ENCODE peak calls at places on chromosome 9, in six cellular contexts. Q is GM12892, O is HCT116, E is GM23338, T is stomach, M is H1. Z is an unnamed sample.

GRCh38 chr9:107683566-107683965 is 194.0 kb upstream of the KLF4 start:
- DNase-seq in E (no peak), M (no peak), Q (no peak), O (no peak), T (no peak), Z (no peak)

GRCh38 chr9:107447834-107448233 is 41.7 kb downstream of the KLF4 start:
- DNase-seq in T (no peak), M (no peak), O (no peak), E (no peak), Q (no peak), Z (no peak)

GRCh38 chr9:108142142-108142503 is 652.6 kb upstream of the KLF4 start:
- DNase-seq in O (no peak), M (no peak), T (no peak), Q (no peak), E (no peak), Z (no peak)

GRCh38 chr9:20271107-20271506 is 351.2 kb downstream of the MLLT3 start:
- DNase-seq in E (no peak), O (no peak), Q (no peak), M (no peak), T (no peak), Z (no peak)

GRCh38 chr9:107711528-107711927 is 222.0 kb upstream of the KLF4 start:
- DNase-seq in M (no peak), T (no peak), Q (no peak), O (peak), E (no peak), Z (no peak)

GRCh38 chr9:132350861-132351315 is 3.9 kb downstream of the SETX start:
- DNase-seq in M (no peak), O (no peak), T (no peak), E (no peak), Q (no peak), Z (no peak)

GRCh38 chr9:15982182-15982581 is 429.3 kb downstream of the CCDC171 start:
- DNase-seq in T (no peak), O (no peak), E (no peak), Q (no peak), M (no peak), Z (no peak)

GRCh38 chr9:93673271-93673843 is 97.0 kb downstream of the PHF2 start:
- DNase-seq in T (peak), O (no peak), Q (peak), E (no peak), M (no peak), Z (no peak)

GRCh38 chr9:38371495-38371894 is 21.0 kb upstream of the ALDH1B1 start:
- DNase-seq in M (no peak), O (peak), T (peak), E (no peak), Q (peak), Z (no peak)

GRCh38 chr9:114448706-114449105 is 56.6 kb downstream of the WHRN start:
- DNase-seq in E (no peak), Q (no peak), T (no peak), M (no peak), O (no peak), Z (no peak)

GRCh38 chr9:123457586-123457985 is 101.6 kb downstream of the CRB2 start:
- DNase-seq in Q (no peak), T (no peak), O (no peak), M (no peak), E (peak), Z (no peak)

GRCh38 chr9:95316794-95317118 is 753 bp downstream of the FANCC start:
- DNase-seq in T (peak), O (peak), Q (peak), M (peak), E (peak), Z (peak)

GRCh38 chr9:129885018-129885669 is 49.9 kb downstream of the USP20 start:
- DNase-seq in E (peak), O (no peak), T (peak), Q (no peak), M (no peak), Z (no peak)

GRCh38 chr9:116380496-116380995 is 227.0 kb downstream of the PAPPA start:
- DNase-seq in E (no peak), T (no peak), Q (no peak), O (no peak), M (no peak), Z (no peak)

GRCh38 chr9:107044872-107045271 is 181.9 kb downstream of the ZNF462 start:
- DNase-seq in Q (no peak), T (no peak), O (no peak), M (no peak), E (peak), Z (no peak)

GRCh38 chr9:69548676-69549075 is 123.5 kb downstream of the APBA1 start:
- DNase-seq in Q (no peak), O (no peak), T (no peak), E (no peak), M (no peak), Z (no peak)

GRCh38 chr9:37550781-37551180 is 25.4 kb downstream of the FBXO10 start:
- DNase-seq in O (no peak), M (no peak), Q (no peak), T (no peak), E (no peak), Z (no peak)

GRCh38 chr9:121835581-121836381 is 184.3 kb downstream of the DAB2IP start:
- DNase-seq in E (no peak), M (no peak), O (no peak), Q (no peak), T (peak), Z (no peak)

GRCh38 chr9:133784731-133785561 is 46.8 kb upstream of the SARDH start:
- DNase-seq in Q (no peak), M (no peak), O (no peak), E (no peak), T (no peak), Z (no peak)

GRCh38 chr9:4048441-4048840 is 251.4 kb downstream of the GLIS3 start:
- DNase-seq in M (no peak), O (no peak), T (no peak), Q (no peak), E (peak), Z (no peak)

GRCh38 chr9:95443301-95443700 is 73.5 kb downstream of the PTCH1 start:
- DNase-seq in Q (no peak), M (no peak), T (no peak), O (no peak), E (no peak), Z (no peak)

GRCh38 chr9:114366334-114367128 is 21.3 kb downstream of the AKNA start:
- DNase-seq in T (no peak), E (no peak), Q (no peak), M (no peak), O (no peak), Z (no peak)

GRCh38 chr9:76884823-76885222 is 21.1 kb downstream of the PRUNE2 start:
- DNase-seq in E (no peak), M (no peak), O (no peak), Q (no peak), T (no peak), Z (no peak)

GRCh38 chr9:115117999-115118470 is at the start of gene TNC:
- DNase-seq in M (no peak), E (peak), O (no peak), T (peak), Q (no peak), Z (no peak)

GRCh38 chr9:2260401-2261306 is 245.5 kb downstream of the SMARCA2 start:
- DNase-seq in M (no peak), T (peak), Q (no peak), O (peak), E (no peak), Z (no peak)

GRCh38 chr9:92668746-92669526 is 995 bp downstream of the IPPK start:
- DNase-seq in T (no peak), O (no peak), Q (no peak), E (peak), M (no peak), Z (no peak)

GRCh38 chr9:99231708-99232107 is 9.6 kb downstream of the SEC61B start:
- DNase-seq in E (peak), O (no peak), T (no peak), Q (no peak), M (no peak), Z (no peak)

GRCh38 chr9:37514999-37515398 is 29.3 kb downstream of the POLR1E start:
- DNase-seq in Q (no peak), O (no peak), T (no peak), E (no peak), M (no peak), Z (no peak)

GRCh38 chr9:114174876-114175771 is 19.8 kb downstream of the COL27A1 start:
- DNase-seq in O (no peak), E (no peak), M (no peak), Q (no peak), T (no peak), Z (no peak)

GRCh38 chr9:132798817-132799790 is 79.0 kb downstream of the AK8 start:
- DNase-seq in M (no peak), T (peak), O (no peak), E (peak), Q (no peak), Z (no peak)

GRCh38 chr9:80157561-80157983 is 585.8 kb downstream of the TLE4 start:
- DNase-seq in E (no peak), Q (no peak), O (no peak), T (no peak), M (no peak), Z (no peak)
- TF ChIP-seq POLR2AphosphoS5 in E (no peak), Q (no peak), O (no peak), T (no peak), M (no peak), Z (no peak)

DNA sequence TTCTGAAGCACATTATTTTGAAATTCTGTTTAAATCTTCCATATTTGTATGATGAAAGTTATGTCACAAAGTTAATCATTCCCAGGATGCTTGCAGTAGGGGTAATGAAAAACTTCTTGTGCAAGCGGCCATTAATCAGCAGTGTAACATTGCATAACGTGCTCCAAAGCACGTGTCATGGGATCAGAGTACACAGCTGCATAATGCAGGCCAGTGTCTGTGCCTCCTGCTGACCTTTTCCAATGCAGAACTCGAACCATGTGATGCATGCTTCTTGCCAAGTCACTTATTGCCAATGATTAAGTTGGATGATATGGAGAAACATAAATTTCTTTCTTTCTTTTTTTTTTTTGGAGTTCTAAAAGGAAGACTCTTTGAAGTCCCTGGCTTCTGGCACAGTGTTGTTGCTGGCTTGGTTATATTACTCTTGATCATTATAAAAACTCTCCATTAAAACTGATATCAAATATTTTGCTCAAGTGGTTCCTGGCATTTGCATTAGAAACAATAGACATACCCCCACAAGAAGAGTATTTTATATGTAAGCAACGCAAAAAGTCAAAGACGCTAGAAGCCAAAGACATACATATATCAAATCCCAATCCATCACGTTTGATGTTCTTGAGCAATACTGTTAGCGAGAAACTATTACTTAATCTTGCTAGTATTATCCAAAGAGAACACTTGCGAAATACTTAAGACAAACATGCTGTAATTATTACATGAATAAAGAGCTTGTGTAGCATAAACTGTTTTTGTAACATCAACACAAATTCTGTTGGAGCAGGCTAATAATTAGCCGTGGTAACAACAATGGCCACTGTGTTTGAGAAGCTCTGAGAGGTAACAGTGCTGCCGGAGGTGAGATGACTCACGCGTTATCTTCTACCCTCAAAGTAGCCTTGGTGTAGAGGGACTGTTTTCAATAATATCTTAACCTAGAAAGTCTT is 164.2 kb downstream of the AUH start:
- DNase-seq in E (peak), O (peak), M (no peak), Q (no peak), T (peak), Z (no peak)
- TF ChIP-seq POLR2AphosphoS5 in E (no peak), O (peak), M (no peak), Q (no peak), T (peak), Z (no peak)

DNA sequence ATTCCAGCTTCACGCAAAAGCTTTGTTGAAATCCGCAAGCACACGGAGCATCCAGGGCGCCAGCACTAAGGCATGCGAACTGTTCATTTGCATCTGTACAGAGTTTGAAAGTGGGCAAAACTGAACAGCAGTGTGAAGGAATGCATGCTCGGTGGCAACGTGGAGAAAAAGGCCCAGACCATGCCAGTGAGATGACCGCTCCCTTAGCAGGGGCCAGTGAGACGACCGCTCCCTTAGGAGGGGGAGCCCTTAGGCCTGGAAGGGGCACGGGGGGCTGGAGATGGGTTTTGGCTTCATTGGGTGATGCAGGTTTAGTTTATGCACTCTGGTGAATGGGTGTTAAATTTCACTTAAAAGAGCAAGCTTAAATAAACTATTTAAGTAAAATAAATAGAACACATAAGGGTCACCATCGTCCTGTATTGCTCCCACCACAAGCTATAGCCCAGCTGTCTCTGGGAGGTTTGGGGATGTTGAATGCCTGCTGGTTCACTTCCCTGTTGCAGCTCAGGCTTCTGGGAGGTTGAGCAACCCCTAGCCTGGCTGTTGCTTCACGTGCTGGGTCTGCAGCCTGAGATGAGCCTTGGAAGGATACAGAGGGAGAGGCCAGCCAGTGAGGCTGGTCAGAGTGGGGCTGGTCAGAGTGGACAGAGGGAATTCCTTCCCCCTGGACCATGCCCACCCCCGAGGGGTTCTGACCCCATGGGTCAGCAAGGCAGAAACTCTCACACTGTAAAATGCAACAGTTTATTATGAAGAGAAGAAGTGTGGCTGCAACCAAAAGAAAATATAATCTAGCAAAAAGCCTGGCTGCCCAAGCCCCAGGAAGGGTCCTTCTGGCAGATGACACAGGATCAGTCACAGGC is 4.6 kb upstream of the FCN1 start:
- DNase-seq in M (no peak), T (peak), E (no peak), Q (no peak), O (no peak), Z (no peak)
- TF ChIP-seq POLR2AphosphoS5 in M (no peak), T (no peak), E (no peak), Q (no peak), O (no peak), Z (no peak)

GRCh38 chr9:36190388-36191289 is at the start of gene CLTA:
- DNase-seq in O (peak), M (peak), T (peak), Q (peak), E (peak), Z (peak)
- TF ChIP-seq POLR2AphosphoS5 in O (peak), M (peak), T (peak), Q (peak), E (peak), Z (peak)